ENCODE peak calls at places on chromosomes 11 and 22, in eight cellular contexts. B is psoas muscle; K is colonic mucosa; O is heart left ventricle; Z is body of pancreas; H is tibial artery; N is Peyer's patch; P is CD8-positive, alpha-beta T cell. S is an unnamed sample. For H3K4me1, the result is how much of the 10 kb centered on the place peaks cover.

GRCh38 chr22:37626144-37626543 is 13.3 kb upstream of the SH3BP1 start:
- DNase-seq in B (peak), K (no peak), O (peak), Z (no peak), H (peak), N (peak), P (no peak), S (peak)

GRCh38 chr22:40302149-40302548 is 44.2 kb upstream of the ADSL start:
- DNase-seq in B (no peak), K (no peak), O (no peak), Z (no peak), H (no peak), N (no peak), P (no peak), S (no peak)

GRCh38 chr11:68749061-68749491 is 2.2 kb downstream of the TESMIN start:
- DNase-seq in B (no peak), K (no peak), O (no peak), Z (no peak), H (no peak), N (no peak), P (no peak), S (no peak)

GRCh38 chr11:117684731-117685130 is 112.3 kb downstream of the DSCAML1 start:
- DNase-seq in B (no peak), K (no peak), O (no peak), Z (no peak), H (no peak), N (peak), P (no peak), S (no peak)

GRCh38 chr11:64723117-64723906 is at the start of gene NRXN2:
- DNase-seq in B (peak), K (peak), O (peak), Z (peak), H (peak), N (peak), P (peak), S (peak)

GRCh38 chr22:36755316-36755715 is 20.6 kb downstream of the IFT27 start:
- DNase-seq in B (no peak), K (no peak), O (no peak), Z (no peak), H (no peak), N (no peak), P (no peak), S (no peak)

GRCh38 chr11:10728779-10729472 is 22.1 kb upstream of the CTR9 start:
- DNase-seq in B (no peak), K (no peak), O (no peak), Z (no peak), H (no peak), N (no peak), P (no peak), S (no peak)

GRCh38 chr11:33089776-33090175 is 50.4 kb downstream of the TCP11L1 start:
- DNase-seq in B (no peak), K (no peak), O (no peak), Z (no peak), H (no peak), N (no peak), P (no peak), S (no peak)

GRCh38 chr22:49063040-49063329 is 764.7 kb downstream of the BRD1 start:
- DNase-seq in B (no peak), K (no peak), O (no peak), Z (no peak), H (no peak), N (peak), P (no peak), S (no peak)

GRCh38 chr11:9660886-9661285 is 3.0 kb upstream of the SWAP70 start:
- DNase-seq in B (no peak), K (no peak), O (no peak), Z (no peak), H (no peak), N (no peak), P (no peak), S (no peak)

GRCh38 chr11:102120437-102120935 is 10.2 kb downstream of the YAP1 start:
- DNase-seq in B (no peak), K (no peak), O (no peak), Z (no peak), H (no peak), N (no peak), P (no peak), S (no peak)

GRCh38 chr22:20487715-20488114 is 7.9 kb downstream of the KLHL22 start:
- DNase-seq in B (no peak), K (no peak), O (no peak), Z (no peak), H (no peak), N (no peak), P (no peak), S (no peak)

GRCh38 chr22:37639771-37640590 is 512 bp downstream of the SH3BP1 start:
- DNase-seq in B (no peak), K (no peak), O (no peak), Z (no peak), H (no peak), N (peak), P (peak), S (no peak)

GRCh38 chr11:110134120-110134519 is 40.9 kb downstream of the ZC3H12C start:
- DNase-seq in B (no peak), K (no peak), O (no peak), Z (no peak), H (no peak), N (no peak), P (no peak), S (no peak)

GRCh38 chr11:73988227-73988626 is 5.6 kb upstream of the UCP2 start:
- DNase-seq in B (no peak), K (no peak), O (no peak), Z (no peak), H (peak), N (no peak), P (no peak), S (no peak)

GRCh38 chr11:118705111-118705741 is 25.8 kb upstream of the TREH start:
- DNase-seq in B (peak), K (no peak), O (peak), Z (no peak), H (no peak), N (no peak), P (peak), S (no peak)

GRCh38 chr11:118305726-118306125 is 1.2 kb downstream of the CD3E start:
- DNase-seq in B (no peak), K (no peak), O (no peak), Z (no peak), H (no peak), N (no peak), P (peak), S (no peak)

GRCh38 chr22:38016182-38017078 is 32.1 kb upstream of the SOX10 start:
- DNase-seq in B (no peak), K (peak), O (no peak), Z (peak), H (no peak), N (no peak), P (no peak), S (no peak)

GRCh38 chr11:117583063-117583801 is 213.8 kb downstream of the DSCAML1 start:
- DNase-seq in B (no peak), K (no peak), O (no peak), Z (no peak), H (no peak), N (no peak), P (no peak), S (peak)

GRCh38 chr11:8639655-8640054 is 42.8 kb downstream of the TRIM66 start:
- DNase-seq in B (no peak), K (no peak), O (no peak), Z (no peak), H (no peak), N (no peak), P (no peak), S (no peak)

GRCh38 chr11:108618529-108618928 is 25.0 kb upstream of the EXPH5 start:
- DNase-seq in B (no peak), K (no peak), O (no peak), Z (no peak), H (no peak), N (no peak), P (no peak), S (no peak)

GRCh38 chr11:111253131-111253530 is 7.6 kb downstream of the POU2AF2 start:
- DNase-seq in B (no peak), K (no peak), O (no peak), Z (no peak), H (no peak), N (no peak), P (no peak), S (no peak)

GRCh38 chr11:4960877-4961276 is 5.4 kb upstream of the OR51A2 start:
- DNase-seq in B (no peak), K (no peak), O (no peak), Z (no peak), H (no peak), N (no peak), P (no peak), S (no peak)

GRCh38 chr22:35995772-35996171 is 32.9 kb downstream of the RBFOX2 start:
- DNase-seq in B (peak), K (peak), O (peak), Z (peak), H (peak), N (no peak), P (no peak), S (peak)

GRCh38 chr22:49081261-49081666 is 746.4 kb downstream of the BRD1 start:
- DNase-seq in B (no peak), K (no peak), O (no peak), Z (no peak), H (no peak), N (peak), P (no peak), S (peak)

GRCh38 chr11:8338138-8338537 is 74.5 kb upstream of the LMO1 start:
- DNase-seq in B (peak), K (peak), O (peak), Z (peak), H (no peak), N (peak), P (no peak), S (peak)

GRCh38 chr11:43434893-43435292 is 76.2 kb downstream of the TTC17 start:
- DNase-seq in B (no peak), K (no peak), O (no peak), Z (no peak), H (no peak), N (no peak), P (no peak), S (no peak)

DNA sequence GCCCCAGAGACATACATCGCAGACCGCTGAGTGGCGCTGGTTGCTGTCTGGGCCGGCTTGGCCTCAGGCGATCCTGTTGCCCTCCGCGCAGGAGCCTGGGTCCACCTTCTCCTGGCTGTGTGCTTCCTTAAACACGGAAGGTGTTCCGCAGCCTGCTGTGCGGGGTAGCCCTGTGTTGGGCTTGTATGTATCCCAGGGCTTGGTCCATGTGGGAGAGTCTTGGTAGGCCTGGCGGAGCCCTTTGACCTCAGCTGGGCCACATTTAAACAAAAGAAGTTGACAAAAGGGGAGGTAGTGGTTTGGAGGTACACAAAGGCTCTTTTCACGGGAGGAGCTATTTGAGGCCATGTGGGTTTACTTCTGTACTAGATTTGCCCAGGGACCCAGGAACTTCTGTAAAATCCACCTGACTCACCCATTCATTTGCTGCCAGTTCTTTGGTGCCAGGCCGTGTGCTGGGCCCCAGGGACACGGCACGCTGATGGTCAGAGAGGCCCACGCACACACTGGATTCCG is 11.0 kb upstream of the GRAMD4 start:
- DNase-seq in B (no peak), K (peak), O (no peak), Z (no peak), H (no peak), N (no peak), P (no peak), S (peak)
- H3K4me1 ChIP-seq in B (under half), K (under half), O (under half), Z (under half), H (under half), N (under half), P (under half), S (under half)

GRCh38 chr11:130798280-130798679 is 118.0 kb downstream of the SNX19 start:
- DNase-seq in B (no peak), K (no peak), O (no peak), Z (no peak), H (no peak), N (no peak), P (no peak), S (no peak)

GRCh38 chr11:130796828-130797227 is 119.5 kb downstream of the SNX19 start:
- DNase-seq in B (no peak), K (no peak), O (no peak), Z (no peak), H (no peak), N (no peak), P (no peak), S (no peak)

GRCh38 chr11:130801287-130802146 is 114.8 kb downstream of the SNX19 start:
- DNase-seq in B (no peak), K (no peak), O (no peak), Z (no peak), H (no peak), N (no peak), P (no peak), S (no peak)

GRCh38 chr11:130802567-130802966 is 113.7 kb downstream of the SNX19 start:
- DNase-seq in B (no peak), K (no peak), O (no peak), Z (no peak), H (no peak), N (no peak), P (no peak), S (no peak)

GRCh38 chr11:130798801-130799200 is 117.5 kb downstream of the SNX19 start:
- DNase-seq in B (no peak), K (no peak), O (no peak), Z (no peak), H (no peak), N (no peak), P (no peak), S (no peak)
- H3K27ac ChIP-seq in B (no peak), K (no peak), O (no peak), Z (no peak), H (no peak), N (no peak), P (no peak), S (no peak)

GRCh38 chr22:39068033-39068785 is 8.9 kb upstream of the APOBEC3G start:
- DNase-seq in B (no peak), K (no peak), O (no peak), Z (no peak), H (no peak), N (no peak), P (no peak), S (no peak)
- H3K4me1 ChIP-seq in B (under half), K (under half), O (under half), Z (under half), H (under half), N (under half), P (under half), S (under half)

DNA sequence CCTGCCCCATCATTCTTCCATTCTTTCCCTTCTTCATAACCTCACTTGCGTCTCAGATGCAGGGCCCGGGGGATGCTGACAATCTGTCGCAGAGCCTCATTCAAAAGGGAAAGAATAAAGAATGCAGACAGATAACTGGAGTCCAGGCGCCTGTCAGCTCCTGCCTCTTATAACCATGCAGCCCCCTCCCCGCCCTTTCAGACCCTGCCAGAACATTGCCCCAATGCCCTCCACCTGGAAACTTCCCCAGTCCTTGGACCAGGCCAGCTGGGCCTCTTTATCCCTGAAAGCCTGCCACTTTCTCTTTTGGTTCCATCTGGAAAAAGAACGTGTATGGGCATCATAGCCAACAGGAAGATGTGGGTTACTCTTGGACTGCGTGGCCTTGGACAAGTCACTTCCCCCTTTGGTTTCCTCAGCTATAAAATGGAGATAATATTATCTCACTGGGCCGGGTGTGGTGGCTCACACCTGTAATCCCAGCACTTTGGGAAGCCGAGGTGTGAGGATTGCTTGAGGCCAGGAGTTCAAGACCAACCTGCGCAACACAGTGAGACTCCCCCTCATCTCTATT is 2.1 kb upstream of the TCF20 start:
- DNase-seq in B (no peak), K (no peak), O (no peak), Z (no peak), H (no peak), N (no peak), P (no peak), S (no peak)
- H3K27ac ChIP-seq in B (no peak), K (peak), O (no peak), Z (no peak), H (no peak), N (no peak), P (no peak), S (no peak)

GRCh38 chr22:42691440-42691839 is 29.2 kb downstream of the A4GALT start:
- DNase-seq in B (no peak), K (no peak), O (no peak), Z (no peak), H (no peak), N (no peak), P (no peak), S (no peak)

GRCh38 chr22:42695294-42695693 is 25.4 kb downstream of the A4GALT start:
- DNase-seq in B (peak), K (no peak), O (no peak), Z (no peak), H (no peak), N (no peak), P (no peak), S (peak)

GRCh38 chr22:42693763-42694683 is 26.6 kb downstream of the A4GALT start:
- DNase-seq in B (no peak), K (no peak), O (no peak), Z (no peak), H (no peak), N (no peak), P (no peak), S (no peak)

GRCh38 chr22:42692239-42693054 is 28.2 kb downstream of the A4GALT start:
- DNase-seq in B (no peak), K (no peak), O (peak), Z (no peak), H (no peak), N (no peak), P (no peak), S (no peak)

GRCh38 chr22:42693055-42693762 is 27.5 kb downstream of the A4GALT start:
- DNase-seq in B (no peak), K (no peak), O (no peak), Z (no peak), H (no peak), N (no peak), P (no peak), S (no peak)
- H3K4me1 ChIP-seq in B (half or more), K (under half), O (half or more), Z (under half), H (half or more), N (under half), P (under half), S (under half)

DNA sequence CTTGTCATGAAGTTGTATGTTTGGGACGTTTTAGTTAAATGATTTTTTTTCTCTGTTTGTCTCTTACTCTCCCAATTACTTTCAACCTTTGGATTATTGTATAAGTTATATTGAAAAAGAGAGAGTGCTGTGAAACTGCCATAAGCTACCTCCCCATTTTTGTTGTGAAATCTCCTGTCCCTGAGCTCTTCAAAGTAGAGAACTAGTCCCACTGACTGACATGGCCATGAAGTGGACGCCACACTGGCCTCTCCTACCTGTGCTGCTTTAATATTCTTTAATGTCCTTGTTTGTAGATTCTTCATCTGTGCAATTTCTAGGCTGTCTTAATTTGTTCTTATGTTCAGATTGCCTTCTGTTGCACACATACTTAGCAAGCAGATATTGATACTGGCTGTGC is 56.4 kb downstream of the PPFIA1 start:
- DNase-seq in B (no peak), K (no peak), O (no peak), Z (no peak), H (no peak), N (no peak), P (no peak), S (no peak)
- H3K27ac ChIP-seq in B (peak), K (peak), O (peak), Z (no peak), H (peak), N (no peak), P (no peak), S (no peak)

GRCh38 chr11:47532597-47533213 is 20.2 kb downstream of the CELF1 start:
- DNase-seq in B (no peak), K (no peak), O (no peak), Z (no peak), H (no peak), N (no peak), P (no peak), S (no peak)
- H3K4me1 ChIP-seq in B (half or more), K (under half), O (half or more), Z (under half), H (half or more), N (under half), P (under half), S (under half)

DNA sequence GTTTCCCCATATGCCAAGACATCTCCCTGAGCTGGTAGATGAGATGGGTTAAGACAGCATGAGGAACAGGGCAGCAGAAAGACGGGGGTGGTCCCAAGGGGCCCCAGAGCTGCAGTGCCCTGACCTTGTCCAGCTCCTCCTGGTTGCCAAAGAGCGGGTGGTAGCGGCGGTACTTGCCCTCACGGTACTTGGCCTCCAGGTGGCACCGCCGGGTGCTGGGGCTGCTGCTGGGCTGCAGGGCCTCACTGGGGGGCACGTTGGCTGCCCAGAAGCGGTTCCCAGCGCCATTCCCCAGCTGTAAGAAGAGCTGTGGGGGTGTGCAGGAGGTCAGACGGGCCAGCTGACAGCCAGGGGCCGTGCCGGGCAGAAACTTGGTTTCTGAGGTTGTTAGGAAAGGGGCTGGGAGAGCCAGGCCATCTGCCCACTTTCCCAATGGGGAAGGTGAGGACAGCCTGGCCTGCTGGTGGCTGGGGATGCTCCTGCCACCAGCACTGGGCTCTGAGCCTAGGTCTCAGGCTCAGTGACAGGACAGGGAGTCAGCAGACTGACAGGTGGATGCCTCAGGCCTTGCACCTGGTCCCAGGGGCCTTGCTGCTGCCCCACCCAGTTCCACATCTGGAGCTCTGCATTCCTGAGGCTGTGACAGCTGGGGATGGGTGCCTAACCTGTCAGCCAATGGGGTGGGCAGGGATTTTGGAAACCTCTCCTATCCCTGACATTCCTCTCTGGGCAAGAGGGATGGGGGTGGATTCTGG is 30.0 kb upstream of the PDE2A start:
- DNase-seq in B (no peak), K (no peak), O (no peak), Z (no peak), H (no peak), N (no peak), P (no peak), S (no peak)
- H3K27ac ChIP-seq in B (peak), K (peak), O (peak), Z (no peak), H (no peak), N (peak), P (no peak), S (no peak)

GRCh38 chr11:116420030-116420429 is 352.8 kb downstream of the BUD13 start:
- DNase-seq in B (no peak), K (no peak), O (no peak), Z (no peak), H (no peak), N (no peak), P (no peak), S (no peak)
- H3K4me1 ChIP-seq in B (under half), K (under half), O (under half), Z (under half), H (under half), N (under half), P (under half), S (under half)

DNA sequence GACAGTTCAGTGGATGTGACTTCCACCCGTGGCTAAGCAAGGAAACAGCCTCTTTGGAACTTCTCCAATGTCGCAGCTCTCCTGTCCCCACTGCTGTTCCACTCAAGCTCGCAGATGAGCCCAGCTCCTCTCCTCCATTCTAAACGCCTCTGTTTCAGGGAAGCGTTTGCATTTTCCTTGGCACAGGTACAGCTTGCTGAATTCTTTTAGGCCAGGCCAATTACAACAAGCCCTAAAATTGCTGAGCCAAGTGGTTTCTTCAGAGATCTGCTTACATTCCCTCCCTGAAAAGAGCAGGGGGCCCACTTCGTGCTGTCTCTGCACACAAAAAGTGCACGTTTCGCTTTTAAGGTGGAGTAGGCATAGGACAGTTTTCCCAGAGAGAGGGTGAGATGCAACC is 91.5 kb upstream of the BLID start:
- DNase-seq in B (no peak), K (no peak), O (no peak), Z (no peak), H (no peak), N (no peak), P (no peak), S (no peak)
- H3K27ac ChIP-seq in B (no peak), K (no peak), O (no peak), Z (no peak), H (peak), N (no peak), P (no peak), S (peak)